ENCODE peak calls at places on chromosomes 13 and 19, in five cellular contexts. H, M, A, T and D are unnamed samples.
A peak's percentile ranks its signal among the peaks of the same experiment; 100 is the strongest.

GRCh38 chr13:31755803-31756212 is 16.5 kb downstream of the RXFP2 start:
- DNase-seq in H (peak; percentile 81), M (no peak), A (no peak), T (no peak), D (no peak)

GRCh38 chr19:50870417-50871089 is 2.7 kb upstream of the KLK2 start:
- DNase-seq in H (no peak), M (no peak), A (peak; percentile 52), T (peak; percentile 48), D (peak; percentile 71)

GRCh38 chr13:101695870-101696516 is 243.5 kb downstream of the ITGBL1 start:
- DNase-seq in H (no peak), M (no peak), A (no peak), T (no peak), D (no peak)

GRCh38 chr13:79548886-79549285 is 67.9 kb downstream of the NDFIP2 start:
- DNase-seq in H (peak; percentile 45), M (no peak), A (no peak), T (no peak), D (no peak)

GRCh38 chr19:48672994-48673393 is at the start of gene NTN5:
- DNase-seq in H (no peak), M (no peak), A (no peak), T (no peak), D (no peak)

GRCh38 chr13:27044837-27045570 is 126.6 kb downstream of the USP12 start:
- DNase-seq in H (peak; percentile 24), M (no peak), A (peak; percentile 35), T (no peak), D (no peak)

GRCh38 chr13:99012539-99012938 is 34.7 kb upstream of the DOCK9 start:
- DNase-seq in H (no peak), M (no peak), A (no peak), T (no peak), D (no peak)

GRCh38 chr19:47725759-47726401 is 12.7 kb downstream of the EHD2 start:
- DNase-seq in H (peak; percentile 25), M (no peak), A (no peak), T (peak; percentile 65), D (no peak)

GRCh38 chr19:51572908-51573307 is 1.8 kb downstream of the ZNF175 start:
- DNase-seq in H (peak; percentile 78), M (no peak), A (no peak), T (no peak), D (no peak)

GRCh38 chr13:110590577-110590976 is 24.8 kb upstream of the NAXD start:
- DNase-seq in H (no peak), M (no peak), A (no peak), T (peak; percentile 80), D (no peak)

DNA sequence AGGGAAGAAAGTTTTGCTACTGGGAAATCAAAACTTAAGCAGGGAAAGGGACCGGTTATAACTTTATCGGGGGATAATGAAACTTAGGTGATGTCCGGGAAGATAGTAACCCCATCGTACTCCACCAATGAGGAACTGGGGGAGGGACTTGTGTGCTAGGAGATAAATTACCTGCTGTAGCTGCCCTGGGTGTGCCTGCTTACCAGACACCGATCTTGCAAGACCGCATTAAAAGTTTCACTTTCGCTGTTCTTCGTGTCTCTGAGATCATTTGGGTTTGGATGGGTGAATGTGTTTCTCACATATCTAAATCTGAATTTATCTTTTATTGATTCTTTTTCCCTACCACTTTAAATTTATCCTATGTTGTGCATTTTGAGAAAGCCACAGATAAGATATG is 381.4 kb downstream of the SLITRK6 start:
- DNase-seq in H (no peak), M (no peak), A (no peak), T (no peak), D (no peak)
- H2BK12ac ChIP-seq in H (no peak overlapping the region), M (no peak overlapping the region), A (no peak overlapping the region), T (no peak overlapping the region), D (no peak overlapping the region)

DNA sequence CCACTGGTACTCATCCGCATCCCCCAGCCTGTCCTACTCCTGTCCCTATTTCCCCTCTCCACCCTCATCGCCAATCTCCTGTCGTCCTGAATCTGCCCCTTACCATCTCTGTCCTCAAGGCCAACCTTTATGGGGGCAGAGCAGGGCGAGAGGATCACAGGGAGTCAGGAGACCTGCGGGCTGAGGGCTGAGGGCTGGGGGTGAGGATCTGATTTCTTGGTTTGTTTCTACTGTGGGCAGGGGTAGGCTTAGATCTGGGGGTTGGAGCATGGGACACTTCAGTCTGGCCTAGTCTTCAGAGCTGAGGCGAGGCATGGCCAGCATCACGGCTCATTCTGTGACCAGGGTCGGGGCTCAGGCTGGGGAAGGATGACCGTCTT is 16.5 kb upstream of the ERCC1 start:
- DNase-seq in H (no peak), M (no peak), A (no peak), T (no peak), D (no peak)
- H2BK12ac ChIP-seq in H (peak overlapping the region; percentile 22), M (no peak overlapping the region), A (peak overlapping the region; percentile 82), T (peak overlapping the region; percentile 37), D (no peak overlapping the region)

DNA sequence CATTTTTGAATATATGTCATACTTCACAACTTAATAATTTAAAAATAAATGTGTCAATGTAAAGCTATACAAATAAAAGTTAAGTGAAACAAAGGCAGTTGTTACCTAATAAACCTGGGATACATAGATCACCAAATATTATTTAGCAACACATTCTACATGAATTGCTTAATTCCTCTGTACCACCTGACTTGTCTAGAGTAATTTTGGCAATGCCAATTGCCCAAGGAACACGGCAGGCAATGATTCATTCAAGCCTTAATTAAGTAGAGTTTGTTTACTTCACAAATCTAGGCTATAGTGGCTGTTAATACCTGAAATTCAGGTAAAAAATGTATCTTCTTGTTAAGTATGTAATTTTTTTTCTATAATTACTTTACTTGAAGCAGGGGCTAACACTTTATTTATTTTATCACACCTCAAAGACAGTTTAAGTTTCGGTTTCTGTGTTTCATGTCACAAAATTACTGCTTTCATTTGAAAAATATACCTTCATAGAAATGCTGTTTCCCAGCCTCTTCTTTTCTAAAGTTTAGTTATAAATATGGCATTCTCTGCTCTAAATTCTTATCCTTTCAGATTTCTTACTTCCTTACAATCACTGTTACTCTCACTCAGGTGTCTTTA is 705.7 kb downstream of the SLITRK5 start:
- DNase-seq in H (no peak), M (no peak), A (no peak), T (no peak), D (no peak)
- H2BK12ac ChIP-seq in H (no peak overlapping the region), M (no peak overlapping the region), A (no peak overlapping the region), T (no peak overlapping the region), D (no peak overlapping the region)

DNA sequence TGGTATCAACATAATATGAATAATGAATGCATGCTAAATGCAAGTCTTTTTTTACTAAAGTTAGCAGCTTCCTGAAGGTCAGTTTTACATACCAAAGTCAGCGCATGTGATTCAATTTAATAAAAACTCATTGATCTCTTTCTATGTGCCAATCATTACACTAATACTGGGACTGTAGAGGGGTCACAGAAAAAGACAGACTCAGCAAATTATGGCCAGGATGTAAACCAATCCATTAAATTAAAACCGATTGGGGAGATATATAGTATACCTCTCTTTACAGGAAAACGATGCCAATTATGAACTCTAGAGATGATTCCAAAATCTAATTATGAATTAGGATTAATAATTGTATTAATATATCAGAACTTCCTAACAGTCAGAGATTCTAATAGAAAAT is 624.4 kb upstream of the PCDH20 start:
- DNase-seq in H (no peak), M (no peak), A (no peak), T (no peak), D (no peak)
- H2BK12ac ChIP-seq in H (no peak overlapping the region), M (no peak overlapping the region), A (no peak overlapping the region), T (no peak overlapping the region), D (no peak overlapping the region)

GRCh38 chr19:13959962-13960862 is 7.9 kb downstream of the DCAF15 start:
- DNase-seq in H (no peak), M (no peak), A (peak; percentile 73), T (no peak), D (peak; percentile 64)

GRCh38 chr19:13958043-13958442 is 5.7 kb downstream of the DCAF15 start:
- DNase-seq in H (no peak), M (no peak), A (no peak), T (no peak), D (no peak)

GRCh38 chr19:13960863-13961784 is 8.8 kb downstream of the DCAF15 start:
- DNase-seq in H (no peak), M (no peak), A (no peak), T (no peak), D (peak; percentile 30)

GRCh38 chr19:13957107-13957506 is 4.8 kb downstream of the DCAF15 start:
- DNase-seq in H (no peak), M (no peak), A (no peak), T (no peak), D (no peak)

GRCh38 chr19:13959141-13959961 is 7.0 kb downstream of the DCAF15 start:
- DNase-seq in H (no peak), M (no peak), A (no peak), T (no peak), D (peak; percentile 25)
- H2BK12ac ChIP-seq in H (no peak overlapping the region), M (no peak overlapping the region), A (no peak overlapping the region), T (no peak overlapping the region), D (no peak overlapping the region)

GRCh38 chr13:36763322-36763721 is 55.7 kb upstream of the RFXAP start:
- DNase-seq in H (no peak), M (no peak), A (no peak), T (no peak), D (no peak)

GRCh38 chr13:36764957-36765356 is 54.1 kb upstream of the RFXAP start:
- DNase-seq in H (no peak), M (no peak), A (no peak), T (peak; percentile 45), D (peak; percentile 36)

GRCh38 chr13:36766295-36766694 is 52.7 kb upstream of the RFXAP start:
- DNase-seq in H (peak; percentile 62), M (no peak), A (no peak), T (peak; percentile 79), D (no peak)

GRCh38 chr13:36767276-36767675 is 51.7 kb upstream of the RFXAP start:
- DNase-seq in H (no peak), M (no peak), A (no peak), T (no peak), D (no peak)

DNA sequence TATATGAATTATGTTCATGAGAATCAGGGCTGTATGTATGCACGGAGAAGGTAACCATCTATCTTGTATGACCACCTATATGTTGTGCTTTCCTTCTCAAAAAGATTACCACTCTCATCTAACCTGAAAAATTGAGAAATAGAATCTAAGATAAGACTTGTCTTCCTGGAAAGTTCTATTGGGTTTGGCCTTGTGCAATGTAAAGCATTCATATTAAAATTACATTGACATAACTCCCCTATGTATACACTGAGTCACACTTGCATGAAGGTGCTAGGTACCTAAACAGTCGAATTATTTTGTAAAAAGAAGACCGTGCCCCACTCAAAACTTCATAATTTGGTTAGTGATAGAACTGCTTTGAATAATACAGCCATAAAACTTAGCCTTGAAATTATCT is 54.5 kb upstream of the RFXAP start:
- DNase-seq in H (no peak), M (no peak), A (no peak), T (no peak), D (no peak)
- H2BK12ac ChIP-seq in H (no peak overlapping the region), M (no peak overlapping the region), A (no peak overlapping the region), T (no peak overlapping the region), D (no peak overlapping the region)